ENCODE peak calls at places on chromosome 2, in six cellular contexts. Y, L, E, S, G and X are unnamed samples.

GRCh38 chr2:163367825-163368582 is 367.8 kb downstream of the FIGN start:
- DNase-seq in Y (no peak), L (no peak), E (no peak), S (no peak), G (peak), X (no peak)

GRCh38 chr2:70627499-70627898 is 73.9 kb upstream of the TGFA start:
- DNase-seq in Y (no peak), L (peak), E (no peak), S (no peak), G (peak), X (no peak)

GRCh38 chr2:72027426-72028161 is 120.1 kb downstream of the CYP26B1 start:
- DNase-seq in Y (no peak), L (no peak), E (no peak), S (no peak), G (no peak), X (no peak)

GRCh38 chr2:63050186-63050915 is at the start of gene OTX1:
- DNase-seq in Y (peak), L (peak), E (no peak), S (peak), G (peak), X (peak)

GRCh38 chr2:55498582-55498981 is 20.9 kb upstream of the CFAP36 start:
- DNase-seq in Y (no peak), L (no peak), E (no peak), S (no peak), G (no peak), X (no peak)

GRCh38 chr2:32231959-32232358 is 32.7 kb downstream of the NLRC4 start:
- DNase-seq in Y (no peak), L (no peak), E (no peak), S (no peak), G (peak), X (no peak)

GRCh38 chr2:33602216-33602830 is 3.2 kb upstream of the FAM98A start:
- DNase-seq in Y (no peak), L (no peak), E (no peak), S (no peak), G (no peak), X (no peak)

GRCh38 chr2:58039170-58039611 is 7.4 kb upstream of the VRK2 start:
- DNase-seq in Y (no peak), L (peak), E (no peak), S (no peak), G (no peak), X (no peak)

GRCh38 chr2:231464576-231465540 is 574 bp upstream of the NCL start:
- DNase-seq in Y (peak), L (peak), E (peak), S (no peak), G (peak), X (peak)

GRCh38 chr2:135822855-135823254 is 14.1 kb downstream of the LCT start:
- DNase-seq in Y (no peak), L (no peak), E (no peak), S (no peak), G (no peak), X (no peak)

GRCh38 chr2:102619414-102620319 is at the start of gene SLC9A2:
- DNase-seq in Y (peak), L (no peak), E (no peak), S (no peak), G (no peak), X (peak)

GRCh38 chr2:160816916-160817315 is 323.3 kb upstream of the RBMS1 start:
- DNase-seq in Y (no peak), L (no peak), E (no peak), S (no peak), G (no peak), X (no peak)

GRCh38 chr2:25421289-25421688 is 79.6 kb upstream of the DNMT3A start:
- DNase-seq in Y (no peak), L (no peak), E (no peak), S (no peak), G (no peak), X (no peak)

GRCh38 chr2:72180351-72180750 is 32.7 kb upstream of the CYP26B1 start:
- DNase-seq in Y (no peak), L (no peak), E (no peak), S (no peak), G (no peak), X (no peak)

GRCh38 chr2:63249146-63249545 is 198.5 kb downstream of the OTX1 start:
- DNase-seq in Y (no peak), L (no peak), E (no peak), S (no peak), G (no peak), X (no peak)

GRCh38 chr2:234142530-234142929 is 92.0 kb downstream of the SPP2 start:
- DNase-seq in Y (no peak), L (no peak), E (no peak), S (no peak), G (no peak), X (no peak)

GRCh38 chr2:80496770-80497169 is 192.2 kb upstream of the LRRTM1 start:
- DNase-seq in Y (no peak), L (no peak), E (no peak), S (no peak), G (no peak), X (no peak)

GRCh38 chr2:170222298-170222697 is 44.4 kb downstream of the MYO3B start:
- DNase-seq in Y (no peak), L (no peak), E (no peak), S (no peak), G (no peak), X (no peak)

GRCh38 chr2:112841399-112842044 is 4.9 kb upstream of the IL1B start:
- DNase-seq in Y (no peak), L (no peak), E (no peak), S (no peak), G (no peak), X (no peak)

GRCh38 chr2:198004921-198005829 is 200.8 kb downstream of the PLCL1 start:
- DNase-seq in Y (no peak), L (no peak), E (no peak), S (peak), G (no peak), X (no peak)

GRCh38 chr2:124347209-124347608 is 322.1 kb downstream of the CNTNAP5 start:
- DNase-seq in Y (no peak), L (no peak), E (no peak), S (no peak), G (no peak), X (no peak)

DNA sequence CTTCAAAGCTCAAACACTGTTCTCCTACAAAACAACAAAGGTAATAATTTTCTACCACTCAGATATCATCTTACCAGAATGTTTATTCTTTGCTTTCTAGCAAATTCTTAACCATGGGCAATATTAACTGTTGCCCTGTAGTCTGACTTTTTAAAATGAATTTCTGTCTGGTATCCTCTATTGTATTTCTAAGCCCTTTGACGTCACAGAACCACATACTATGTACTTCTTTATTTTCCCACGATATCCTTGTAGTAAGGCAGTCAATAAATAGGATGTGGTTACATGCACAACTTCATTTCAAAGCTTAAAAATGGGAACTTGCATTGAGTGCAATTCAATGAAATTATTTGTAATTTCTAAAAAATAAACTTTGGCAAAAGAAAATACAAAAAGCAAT is 58.7 kb downstream of the THADA start:
- DNase-seq in Y (no peak), L (no peak), E (no peak), S (no peak), G (no peak), X (no peak)
- TF ChIP-seq POLR2A in Y (no peak), L (no peak), E (no peak), S (no peak), G (no peak), X (no peak)

GRCh38 chr2:2528801-2529200 is 197.7 kb upstream of the MYT1L start:
- DNase-seq in Y (no peak), L (no peak), E (no peak), S (no peak), G (no peak), X (no peak)
- TF ChIP-seq TAF1 in Y (no peak), L (no peak), E (no peak), S (no peak), G (no peak), X (no peak)

DNA sequence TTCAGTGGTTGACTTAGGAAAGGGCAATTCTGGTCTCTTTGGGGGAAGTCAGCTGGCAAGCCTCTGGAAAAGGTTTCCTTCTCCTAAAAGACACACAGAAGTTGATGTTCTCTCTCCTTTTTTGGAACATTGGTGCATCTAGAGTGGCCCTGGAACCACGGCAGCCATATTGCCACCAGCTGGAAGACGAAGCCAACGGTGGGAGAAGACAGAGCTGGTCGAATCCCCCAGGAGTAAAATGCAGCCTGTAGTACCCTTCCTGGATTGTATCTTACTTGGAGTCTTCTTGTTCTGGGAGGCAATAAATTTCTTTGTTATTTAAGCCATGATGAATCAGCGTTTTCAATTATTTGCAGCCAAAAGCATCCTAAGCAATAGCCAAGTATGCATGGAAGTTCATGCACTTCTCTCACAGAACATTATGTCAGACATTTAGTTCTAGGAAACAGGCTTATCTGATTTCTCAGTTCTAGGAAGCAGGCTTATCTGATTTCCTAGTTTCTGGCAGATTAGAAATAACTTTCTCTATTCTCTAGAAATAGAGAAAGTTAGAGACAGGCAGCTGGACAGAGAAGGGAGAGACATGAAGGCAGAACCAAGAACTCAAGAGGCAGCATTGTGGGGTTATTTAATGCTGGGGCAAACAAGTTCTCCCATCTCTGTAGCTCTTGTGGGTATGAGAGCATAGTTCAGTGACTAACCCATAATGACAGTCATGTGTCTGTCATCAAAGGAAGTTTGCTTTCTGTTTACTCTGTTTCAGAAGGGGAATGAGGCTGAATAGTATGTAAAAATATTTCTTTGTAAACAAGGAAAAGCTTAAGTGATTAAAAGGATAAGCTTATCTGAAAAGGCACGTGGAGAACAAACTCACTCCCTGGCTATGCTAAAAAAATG is 40.5 kb upstream of the NABP1 start:
- DNase-seq in Y (no peak), L (peak), E (no peak), S (no peak), G (peak), X (no peak)
- TF ChIP-seq POLR2A in Y (no peak), L (no peak), E (no peak), S (no peak), G (no peak), X (no peak)

GRCh38 chr2:9178905-9179571 is 27.6 kb upstream of the ASAP2 start:
- DNase-seq in Y (no peak), L (no peak), E (no peak), S (peak), G (peak), X (no peak)
- TF ChIP-seq TAF1 in Y (no peak), L (no peak), E (no peak), S (no peak), G (no peak), X (no peak)

GRCh38 chr2:47067788-47068407 is 87.2 kb downstream of the STPG4 start:
- DNase-seq in Y (no peak), L (no peak), E (no peak), S (no peak), G (peak), X (no peak)

GRCh38 chr2:47065343-47065742 is 89.8 kb downstream of the STPG4 start:
- DNase-seq in Y (no peak), L (no peak), E (no peak), S (no peak), G (no peak), X (no peak)

GRCh38 chr2:47063159-47063930 is 91.8 kb downstream of the STPG4 start:
- DNase-seq in Y (no peak), L (no peak), E (no peak), S (no peak), G (no peak), X (no peak)

GRCh38 chr2:47064076-47064475 is 91.0 kb downstream of the STPG4 start:
- DNase-seq in Y (no peak), L (no peak), E (no peak), S (no peak), G (no peak), X (no peak)

GRCh38 chr2:47065771-47066380 is 89.2 kb downstream of the STPG4 start:
- DNase-seq in Y (no peak), L (no peak), E (no peak), S (no peak), G (no peak), X (no peak)
- TF ChIP-seq POLR2A in Y (no peak), L (no peak), E (no peak), S (no peak), G (no peak), X (no peak)

DNA sequence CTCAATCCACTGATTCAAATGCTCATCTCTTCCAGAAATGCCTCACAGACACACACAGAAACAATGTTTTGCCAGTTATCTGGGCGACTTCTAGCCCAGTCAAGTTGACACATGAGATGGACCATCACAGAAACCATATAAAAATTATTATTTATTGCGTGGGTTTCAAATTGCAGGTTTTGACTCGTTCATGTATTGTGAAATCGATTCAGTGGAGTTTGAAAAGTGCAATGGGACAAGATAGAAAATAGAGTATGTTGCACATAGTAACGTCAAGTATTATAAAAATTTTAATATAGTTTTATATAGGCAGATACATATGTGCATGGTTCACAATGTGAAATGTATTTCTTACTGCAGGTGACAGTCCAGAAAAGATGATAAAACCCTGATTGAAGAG is 100.8 kb downstream of the MRPS9 start:
- DNase-seq in Y (no peak), L (no peak), E (no peak), S (no peak), G (no peak), X (no peak)
- TF ChIP-seq TAF1 in Y (no peak), L (no peak), E (no peak), S (no peak), G (no peak), X (no peak)

GRCh38 chr2:172513935-172514586 is 41.8 kb upstream of the PDK1 start:
- DNase-seq in Y (no peak), L (peak), E (peak), S (no peak), G (no peak), X (no peak)
- TF ChIP-seq POLR2A in Y (no peak), L (no peak), E (no peak), S (no peak), G (no peak), X (no peak)

GRCh38 chr2:233026211-233026813 is 6.2 kb upstream of the NEU2 start:
- DNase-seq in Y (no peak), L (no peak), E (no peak), S (no peak), G (no peak), X (no peak)
- TF ChIP-seq TAF1 in Y (no peak), L (no peak), E (no peak), S (no peak), G (no peak), X (no peak)

DNA sequence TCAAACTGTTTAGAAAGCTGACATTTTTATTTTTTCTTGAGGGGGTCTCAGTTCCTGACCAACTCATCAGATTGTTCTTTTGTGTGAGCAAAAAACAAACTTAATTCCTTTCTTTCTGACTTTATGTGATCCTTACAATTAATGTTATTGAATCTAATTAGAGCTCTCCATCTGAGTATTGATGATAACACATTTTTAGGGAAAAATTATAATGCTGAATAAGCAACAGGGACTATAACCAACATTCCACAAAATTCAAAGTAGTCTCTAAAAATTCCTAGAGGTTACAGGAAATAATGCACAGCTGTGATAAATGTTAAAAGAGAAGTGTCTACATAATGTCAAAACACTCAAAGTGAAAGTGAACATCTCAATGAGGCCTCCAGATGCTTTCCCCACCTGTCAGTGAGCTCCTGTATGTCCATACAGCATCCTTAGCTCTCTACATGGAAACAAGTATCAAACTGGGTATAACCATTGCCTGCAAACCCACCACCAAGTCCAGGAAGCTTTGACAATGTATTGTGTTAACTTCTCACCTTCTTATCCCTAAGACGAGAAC is 786.0 kb upstream of the SLC39A10 start:
- DNase-seq in Y (no peak), L (no peak), E (no peak), S (no peak), G (no peak), X (no peak)
- TF ChIP-seq POLR2A in Y (no peak), L (no peak), E (no peak), S (no peak), G (no peak), X (no peak)